ENCODE peak calls at places on chromosome 3, in seven cellular contexts. W is IMR-90, J is mesendoderm, A is neuronal stem cell, K is trophoblast cell, N is H1, L is H9. C is an unnamed sample.

GRCh38 chr3:14368146-14368545 is 34.3 kb upstream of the SLC6A6 start:
- DNase-seq in N (no peak), K (no peak), J (no peak), L (no peak), W (no peak), A (no peak), C (no peak)

GRCh38 chr3:5188419-5189405 is 1.2 kb downstream of the EDEM1 start:
- DNase-seq in K (peak), W (peak), J (peak), N (peak), L (peak), A (peak), C (peak)

GRCh38 chr3:104849070-104849469 is 517.6 kb upstream of the ALCAM start:
- DNase-seq in A (no peak), L (no peak), N (no peak), K (no peak), W (no peak), J (no peak), C (no peak)

GRCh38 chr3:150401285-150401684 is 6.8 kb upstream of the TSC22D2 start:
- DNase-seq in K (peak), J (no peak), W (no peak), A (no peak), L (no peak), N (no peak), C (no peak)

GRCh38 chr3:61985020-61985419 is 388.3 kb downstream of the FEZF2 start:
- DNase-seq in L (no peak), N (no peak), J (no peak), K (no peak), W (peak), A (no peak), C (peak)

GRCh38 chr3:111650378-111651275 is 55.5 kb upstream of the ZBED2 start:
- DNase-seq in K (no peak), L (no peak), N (no peak), J (no peak), A (no peak), W (no peak), C (no peak)

GRCh38 chr3:188658606-188659005 is 504.6 kb downstream of the LPP start:
- DNase-seq in W (no peak), K (no peak), L (no peak), J (no peak), A (no peak), N (no peak), C (no peak)

GRCh38 chr3:150114873-150115570 is 144.3 kb upstream of the PFN2 start:
- DNase-seq in N (no peak), A (no peak), K (no peak), W (peak), J (no peak), L (no peak), C (peak)

GRCh38 chr3:163878396-163878795 is 1199.9 kb downstream of the SI start:
- DNase-seq in K (peak), N (no peak), L (no peak), W (no peak), A (peak), J (peak), C (no peak)

GRCh38 chr3:99602183-99602582 is 36.2 kb upstream of the COL8A1 start:
- DNase-seq in A (no peak), J (no peak), K (no peak), N (no peak), L (no peak), W (no peak), C (no peak)

GRCh38 chr3:5974637-5975322 is 787.3 kb downstream of the EDEM1 start:
- DNase-seq in J (no peak), W (no peak), L (no peak), K (no peak), A (no peak), N (no peak), C (no peak)

GRCh38 chr3:2098398-2099027 is at the start of gene CNTN4:
- DNase-seq in N (peak), L (peak), A (peak), J (peak), K (peak), W (no peak), C (peak)

GRCh38 chr3:142808103-142808917 is 80.6 kb downstream of the PCOLCE2 start:
- DNase-seq in K (peak), J (peak), L (no peak), N (no peak), W (peak), A (no peak), C (peak)

GRCh38 chr3:99468918-99469317 is 169.5 kb upstream of the COL8A1 start:
- DNase-seq in K (no peak), W (no peak), N (no peak), L (no peak), A (no peak), J (no peak), C (no peak)

GRCh38 chr3:54427501-54427900 is 305.1 kb downstream of the CACNA2D3 start:
- DNase-seq in W (no peak), A (no peak), L (no peak), J (no peak), N (no peak), K (peak), C (no peak)

GRCh38 chr3:72597756-72598195 is 250.5 kb downstream of the SHQ1 start:
- DNase-seq in W (peak), L (no peak), N (no peak), K (no peak), A (no peak), J (peak), C (peak)

GRCh38 chr3:117820900-117821299 is 1111.3 kb downstream of the TUSC7 start:
- DNase-seq in W (peak), N (no peak), J (peak), A (no peak), K (no peak), L (no peak), C (no peak)

GRCh38 chr3:134362670-134363380 is 11.4 kb downstream of the AMOTL2 start:
- DNase-seq in K (no peak), L (no peak), J (no peak), A (no peak), W (no peak), N (no peak), C (no peak)

GRCh38 chr3:28612232-28612631 is 263.6 kb upstream of the AZI2 start:
- DNase-seq in L (no peak), N (no peak), A (no peak), K (no peak), J (no peak), W (no peak), C (no peak)

GRCh38 chr3:50154476-50154839 is 666 bp upstream of the SEMA3F start:
- DNase-seq in L (no peak), K (no peak), N (no peak), W (no peak), J (no peak), A (no peak), C (no peak)

GRCh38 chr3:71102111-71103039 is 481.2 kb downstream of the FOXP1 start:
- DNase-seq in L (no peak), K (peak), A (no peak), N (no peak), W (peak), J (no peak), C (peak)

GRCh38 chr3:127628788-127629456 is at the start of gene PODXL2:
- DNase-seq in L (peak), K (peak), A (peak), J (peak), W (peak), N (peak), C (peak)

GRCh38 chr3:148727242-148727641 is 29.5 kb downstream of the AGTR1 start:
- DNase-seq in K (peak), J (peak), L (peak), A (peak), N (peak), W (no peak), C (peak)

GRCh38 chr3:150547045-150547753 is 612 bp downstream of the EIF2A start:
- DNase-seq in W (peak), A (no peak), K (peak), L (no peak), J (no peak), N (no peak), C (peak)

GRCh38 chr3:5056005-5056391 is 66.1 kb upstream of the ARL8B start:
- DNase-seq in W (no peak), J (no peak), A (no peak), L (no peak), N (no peak), K (no peak), C (peak)

GRCh38 chr3:10945683-10946287 is 46.8 kb upstream of the SLC6A1 start:
- DNase-seq in J (peak), A (peak), N (peak), K (peak), W (peak), L (peak), C (peak)

GRCh38 chr3:1979961-1980615 is 118.6 kb upstream of the CNTN4 start:
- DNase-seq in J (no peak), L (no peak), K (no peak), A (no peak), W (no peak), N (no peak), C (no peak)

GRCh38 chr3:39136533-39137434 is 16.6 kb downstream of the CSRNP1 start:
- DNase-seq in N (no peak), J (no peak), K (no peak), W (no peak), A (no peak), L (peak), C (no peak)

GRCh38 chr3:116417151-116417550 is 28.1 kb downstream of the LSAMP start:
- DNase-seq in K (no peak), J (no peak), L (no peak), A (no peak), N (no peak), W (no peak), C (no peak)

GRCh38 chr3:32423956-32424558 is 32.4 kb downstream of the CMTM7 start:
- DNase-seq in N (peak), A (no peak), L (no peak), K (peak), J (no peak), W (no peak), C (no peak)
- H3K4me2 ChIP-seq in N (no peak), A (no peak), L (no peak), K (no peak), J (no peak), W (no peak), C (no peak)

GRCh38 chr3:129402616-129403015 is 25.8 kb downstream of the EFCAB12 start:
- DNase-seq in A (no peak), L (no peak), W (no peak), J (no peak), K (no peak), N (no peak), C (no peak)

GRCh38 chr3:129402210-129402609 is 26.2 kb downstream of the EFCAB12 start:
- DNase-seq in L (no peak), N (no peak), A (no peak), J (no peak), K (no peak), W (no peak), C (no peak)

GRCh38 chr3:129399145-129399894 is 29.1 kb downstream of the EFCAB12 start:
- DNase-seq in K (peak), W (peak), J (peak), A (peak), L (peak), N (peak), C (peak)

GRCh38 chr3:129399895-129400357 is 28.5 kb downstream of the EFCAB12 start:
- DNase-seq in N (no peak), J (peak), L (no peak), A (no peak), K (no peak), W (no peak), C (peak)

GRCh38 chr3:129398803-129399144 is 29.7 kb downstream of the EFCAB12 start:
- DNase-seq in J (peak), A (no peak), L (no peak), W (peak), K (peak), N (no peak), C (peak)
- H3K18ac ChIP-seq in J (no peak), A (peak), L (no peak), W (no peak), K (peak), N (no peak), C (no peak)

GRCh38 chr3:13064964-13065363 is 8.3 kb downstream of the IQSEC1 start:
- DNase-seq in W (no peak), N (no peak), J (no peak), K (no peak), L (no peak), A (no peak), C (no peak)
- H3K4me2 ChIP-seq in W (no peak), N (no peak), J (no peak), K (no peak), L (no peak), A (no peak), C (no peak)

DNA sequence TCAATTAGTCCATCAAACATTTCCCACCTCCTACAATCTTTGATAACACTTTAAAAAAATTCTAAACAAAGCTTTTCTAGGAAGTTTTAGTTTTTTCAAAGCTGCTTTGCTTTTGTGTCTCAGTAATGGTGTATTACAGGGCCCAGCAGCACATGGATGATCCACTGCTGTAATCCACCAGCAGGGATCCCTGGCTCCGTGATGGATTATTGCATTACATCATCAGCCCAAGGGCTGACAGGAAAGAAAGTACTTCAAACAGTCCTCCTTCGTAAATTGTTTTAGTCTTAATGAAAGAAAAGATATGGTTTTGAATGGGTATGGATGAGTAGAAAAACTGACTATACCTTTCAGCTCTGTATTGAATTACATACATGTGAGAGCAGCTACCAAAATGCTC is 688.9 kb upstream of the NAALADL2 start:
- DNase-seq in L (no peak), W (peak), N (no peak), J (peak), A (no peak), K (no peak), C (peak)
- H3K18ac ChIP-seq in L (no peak), W (no peak), N (no peak), J (no peak), A (no peak), K (no peak), C (no peak)

DNA sequence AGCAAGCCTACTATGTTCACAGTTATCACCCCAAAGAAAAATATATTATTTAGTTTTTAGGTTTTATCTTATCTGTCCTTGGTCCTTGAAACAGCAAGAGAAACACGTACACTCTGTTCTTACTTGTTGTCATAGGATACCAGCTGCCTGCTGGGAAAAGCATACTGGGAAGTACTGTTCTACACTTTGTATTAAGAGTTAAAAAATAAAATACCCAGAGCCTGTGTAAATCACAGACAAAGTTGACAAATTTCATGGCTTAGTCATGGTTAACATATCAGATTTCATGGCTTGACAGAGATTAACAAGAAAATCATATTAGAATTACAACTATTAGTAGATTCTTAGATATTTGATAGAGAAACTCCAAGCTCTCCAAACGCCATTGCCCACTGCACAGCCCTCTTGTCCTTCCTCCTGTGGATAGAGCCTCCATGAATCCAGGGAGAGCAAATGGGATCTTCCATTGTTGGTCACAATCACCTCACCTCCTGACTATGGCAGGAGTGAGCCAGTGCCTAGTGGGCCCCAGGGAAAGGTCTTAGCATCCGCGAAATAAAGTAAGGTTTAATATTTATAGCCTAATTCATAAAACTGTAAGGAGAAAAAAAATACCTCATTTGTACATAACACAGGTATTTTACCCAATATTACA is 128.1 kb upstream of the WNT5A start:
- DNase-seq in L (no peak), N (no peak), A (no peak), J (peak), W (peak), K (no peak), C (no peak)
- H3K4me2 ChIP-seq in L (peak), N (peak), A (no peak), J (no peak), W (no peak), K (no peak), C (no peak)

GRCh38 chr3:115293321-115293720 is 146.2 kb upstream of the ZBTB20 start:
- DNase-seq in A (no peak), J (no peak), W (no peak), K (no peak), L (no peak), N (no peak), C (peak)
- H3K18ac ChIP-seq in A (no peak), J (no peak), W (no peak), K (no peak), L (no peak), N (no peak), C (no peak)

GRCh38 chr3:36397856-36398255 is 17.6 kb downstream of the STAC start:
- DNase-seq in K (no peak), J (no peak), N (no peak), L (no peak), A (no peak), W (no peak), C (no peak)

GRCh38 chr3:36399933-36400332 is 19.6 kb downstream of the STAC start:
- DNase-seq in A (no peak), N (no peak), L (no peak), J (no peak), K (no peak), W (no peak), C (no peak)

GRCh38 chr3:36393563-36393962 is 13.3 kb downstream of the STAC start:
- DNase-seq in J (no peak), L (no peak), K (peak), A (no peak), N (no peak), W (no peak), C (no peak)

GRCh38 chr3:36394176-36394575 is 13.9 kb downstream of the STAC start:
- DNase-seq in A (no peak), K (peak), W (no peak), J (no peak), L (no peak), N (no peak), C (no peak)
- H3K4me2 ChIP-seq in A (no peak), K (no peak), W (no peak), J (no peak), L (no peak), N (no peak), C (no peak)

GRCh38 chr3:194257916-194258668 is 93.0 kb downstream of the CPN2 start:
- DNase-seq in N (no peak), J (no peak), K (no peak), A (no peak), L (no peak), W (no peak), C (no peak)

GRCh38 chr3:194259982-194260856 is 90.9 kb downstream of the CPN2 start:
- DNase-seq in J (no peak), A (no peak), L (no peak), K (no peak), N (no peak), W (peak), C (peak)

GRCh38 chr3:194255252-194256039 is 95.7 kb downstream of the CPN2 start:
- DNase-seq in N (peak), A (no peak), J (peak), W (no peak), L (no peak), K (peak), C (peak)

GRCh38 chr3:194256040-194256945 is 94.8 kb downstream of the CPN2 start:
- DNase-seq in N (no peak), W (no peak), A (no peak), L (no peak), K (no peak), J (no peak), C (no peak)

DNA sequence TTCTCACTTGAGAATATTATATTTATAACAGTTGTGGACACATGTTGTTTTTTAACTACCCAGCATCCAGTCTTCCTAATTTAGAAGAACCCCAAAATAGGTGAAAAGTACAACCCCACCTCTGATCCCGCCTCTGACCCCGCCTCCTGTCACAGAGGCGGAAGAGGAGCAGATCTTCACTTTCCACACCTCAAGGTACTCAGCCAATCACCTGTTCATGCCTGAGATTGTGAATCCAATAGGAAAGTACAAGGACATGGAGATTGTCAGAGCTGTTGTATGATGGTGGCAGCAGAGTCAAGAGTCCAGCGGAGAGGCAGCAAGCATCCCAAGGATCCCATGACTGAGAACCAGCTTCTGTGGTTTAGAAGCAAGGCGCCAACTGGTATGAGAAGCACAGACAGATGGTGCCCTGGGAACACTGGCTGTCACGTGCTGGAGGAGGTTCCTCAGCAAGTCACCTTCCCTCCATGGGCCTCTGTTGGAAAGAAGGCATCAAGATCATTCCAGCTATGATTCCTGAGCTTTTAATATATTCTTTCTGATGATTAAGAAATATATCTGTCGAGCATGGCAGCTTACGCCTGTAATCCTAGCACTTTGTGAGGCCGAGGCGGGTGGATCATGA is 94.0 kb downstream of the CPN2 start:
- DNase-seq in K (no peak), A (no peak), W (no peak), J (no peak), L (no peak), N (no peak), C (no peak)
- H3K18ac ChIP-seq in K (no peak), A (no peak), W (no peak), J (no peak), L (no peak), N (no peak), C (peak)

C was measured in mesenchymal stem cell.